ENCODE peak calls at places on chromosomes 3 and 15, in four cellular contexts. One of them, this sample, is unnamed.

GRCh38 chr3:105170423-105170822 is 196.3 kb upstream of the ALCAM start:
- DNase-seq in neuronal stem cell: no peak
- DNase-seq in cardiac muscle cell: no peak
- DNase-seq in H9: no peak
- DNase-seq in this sample: no peak

GRCh38 chr15:81002004-81002253 is 1.2 kb downstream of the TLNRD1 start:
- DNase-seq in neuronal stem cell: no peak
- DNase-seq in cardiac muscle cell: no peak
- DNase-seq in H9: no peak
- DNase-seq in this sample: no peak

GRCh38 chr3:190099099-190099498 is 21.6 kb downstream of the P3H2 start:
- DNase-seq in neuronal stem cell: no peak
- DNase-seq in cardiac muscle cell: no peak
- DNase-seq in H9: no peak
- DNase-seq in this sample: no peak

GRCh38 chr3:54132685-54133084 is 10.3 kb downstream of the CACNA2D3 start:
- DNase-seq in neuronal stem cell: no peak
- DNase-seq in cardiac muscle cell: no peak
- DNase-seq in H9: no peak
- DNase-seq in this sample: no peak

GRCh38 chr3:149085828-149086231 is 503 bp downstream of the HLTF start:
- DNase-seq in neuronal stem cell: no peak
- DNase-seq in cardiac muscle cell: peak; percentile 40
- DNase-seq in H9: peak; percentile 55
- DNase-seq in this sample: no peak

GRCh38 chr3:10336761-10337160 is 15.8 kb upstream of the SEC13 start:
- DNase-seq in neuronal stem cell: no peak
- DNase-seq in cardiac muscle cell: no peak
- DNase-seq in H9: no peak
- DNase-seq in this sample: no peak

GRCh38 chr3:4021162-4021561 is 221.9 kb downstream of the LRRN1 start:
- DNase-seq in neuronal stem cell: no peak
- DNase-seq in cardiac muscle cell: no peak
- DNase-seq in H9: no peak
- DNase-seq in this sample: no peak

GRCh38 chr3:32951410-32951811 is at the start of gene CCR4:
- DNase-seq in neuronal stem cell: no peak
- DNase-seq in cardiac muscle cell: peak; percentile 40
- DNase-seq in H9: no peak
- DNase-seq in this sample: no peak

GRCh38 chr3:123329636-123330340 is 119.1 kb downstream of the ADCY5 start:
- DNase-seq in neuronal stem cell: no peak
- DNase-seq in cardiac muscle cell: no peak
- DNase-seq in H9: no peak
- DNase-seq in this sample: peak; percentile 43

GRCh38 chr3:42025388-42026138 is 63.7 kb upstream of the ULK4 start:
- DNase-seq in neuronal stem cell: peak; percentile 89
- DNase-seq in cardiac muscle cell: peak; percentile 97
- DNase-seq in H9: peak; percentile 93
- DNase-seq in this sample: peak; percentile 95
- H3K4me1 ChIP-seq in neuronal stem cell: peaks cover 20% of the 10 kb centered on the region
- H3K4me1 ChIP-seq in cardiac muscle cell: peaks cover 8% of the 10 kb centered on the region
- H3K4me1 ChIP-seq in H9: peaks cover 10% of the 10 kb centered on the region
- H3K4me1 ChIP-seq in this sample: no peaks in the 10 kb centered on the region

DNA sequence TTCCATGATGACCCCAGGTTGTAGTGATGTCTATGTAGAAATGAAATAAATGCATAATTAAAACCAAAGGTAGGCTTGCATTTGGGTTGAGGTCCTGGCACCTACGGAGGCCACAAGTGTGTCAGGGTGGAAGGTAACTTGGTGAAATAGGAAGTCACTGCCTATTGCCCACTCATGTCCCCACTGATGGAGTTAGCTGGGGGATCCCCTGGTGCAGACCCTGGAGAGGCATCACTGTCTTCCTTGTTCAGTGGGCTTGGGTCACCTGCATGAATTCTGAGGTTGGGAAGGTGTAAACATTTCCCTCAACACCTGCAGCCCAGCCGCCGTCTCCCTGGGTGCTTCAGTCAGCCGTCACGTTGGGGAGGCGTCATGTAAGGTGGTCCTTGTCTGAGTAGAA is 97.1 kb downstream of the APBA2 start:
- DNase-seq in neuronal stem cell: no peak
- DNase-seq in cardiac muscle cell: no peak
- DNase-seq in H9: no peak
- DNase-seq in this sample: no peak
- H3K4me1 ChIP-seq in neuronal stem cell: peaks cover 29% of the 10 kb centered on the region
- H3K4me1 ChIP-seq in cardiac muscle cell: peaks cover 5% of the 10 kb centered on the region
- H3K4me1 ChIP-seq in H9: no peaks in the 10 kb centered on the region
- H3K4me1 ChIP-seq in this sample: no peaks in the 10 kb centered on the region

DNA sequence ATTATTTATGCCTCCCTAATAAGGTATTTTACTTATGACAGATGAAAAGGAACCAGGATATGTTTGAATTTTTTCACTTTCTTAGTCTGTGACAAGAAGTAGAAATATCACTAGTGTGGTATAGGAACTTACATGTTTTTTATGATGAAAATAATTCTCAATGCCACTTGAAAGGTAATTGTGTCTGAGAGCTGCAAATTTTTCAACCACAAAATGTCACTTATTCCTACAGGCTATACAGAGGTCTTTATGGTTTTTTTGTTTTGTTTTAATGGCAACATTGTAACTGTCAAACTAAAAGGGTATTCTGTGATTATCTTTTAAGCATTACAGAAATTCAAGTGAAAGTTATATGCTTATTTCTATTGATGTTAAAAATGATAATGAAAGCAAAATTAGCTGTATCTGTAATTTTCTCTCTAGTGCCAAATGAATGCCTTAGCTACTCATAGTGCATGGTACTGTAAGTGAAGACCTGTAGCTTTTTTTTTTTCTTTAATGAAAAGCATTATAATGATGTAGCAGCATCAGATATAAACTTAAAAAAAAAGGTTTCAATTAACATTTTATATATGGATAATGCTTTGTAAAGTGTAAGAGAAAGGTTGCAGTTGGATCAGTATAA is 14.7 kb downstream of the FEM1B start:
- DNase-seq in neuronal stem cell: no peak
- DNase-seq in cardiac muscle cell: no peak
- DNase-seq in H9: no peak
- DNase-seq in this sample: no peak
- H3K4me1 ChIP-seq in neuronal stem cell: no peaks in the 10 kb centered on the region
- H3K4me1 ChIP-seq in cardiac muscle cell: no peaks in the 10 kb centered on the region
- H3K4me1 ChIP-seq in H9: no peaks in the 10 kb centered on the region
- H3K4me1 ChIP-seq in this sample: no peaks in the 10 kb centered on the region

GRCh38 chr3:115040673-115041286 is 106.3 kb downstream of the ZBTB20 start:
- DNase-seq in neuronal stem cell: peak; percentile 5
- DNase-seq in cardiac muscle cell: peak; percentile 69
- DNase-seq in H9: no peak
- DNase-seq in this sample: no peak
- H3K4me1 ChIP-seq in neuronal stem cell: no peaks in the 10 kb centered on the region
- H3K4me1 ChIP-seq in cardiac muscle cell: no peaks in the 10 kb centered on the region
- H3K4me1 ChIP-seq in H9: no peaks in the 10 kb centered on the region
- H3K4me1 ChIP-seq in this sample: no peaks in the 10 kb centered on the region

DNA sequence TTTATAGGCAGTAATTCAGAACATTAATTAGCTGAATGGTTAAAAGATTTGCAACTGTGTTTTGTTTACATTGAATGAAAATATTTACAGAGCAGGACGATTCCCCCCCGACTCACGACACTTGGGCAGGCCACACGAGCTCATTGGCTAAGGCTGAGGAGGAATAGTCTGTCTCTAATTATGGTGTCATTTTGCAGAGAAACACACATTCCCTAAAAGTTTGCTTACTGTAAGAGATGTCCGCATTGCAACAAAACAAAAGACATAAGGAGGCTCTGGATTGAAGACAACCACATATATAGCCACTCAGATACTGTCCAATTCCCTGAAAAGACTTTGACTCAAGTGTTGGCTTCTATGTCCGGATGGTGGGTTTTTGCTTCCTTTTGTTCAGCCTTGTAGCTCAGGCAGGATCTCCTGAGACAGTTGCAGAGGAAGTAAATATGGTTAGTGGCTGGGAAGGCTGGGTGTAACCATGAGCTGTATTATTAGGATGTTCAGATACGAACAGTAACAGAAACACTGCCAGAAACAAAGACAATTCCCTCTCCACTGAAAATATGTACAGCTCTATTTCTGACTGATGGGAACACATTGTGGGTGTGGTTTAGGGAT is 170.4 kb downstream of the KLHL25 start:
- DNase-seq in neuronal stem cell: no peak
- DNase-seq in cardiac muscle cell: peak; percentile 62
- DNase-seq in H9: no peak
- DNase-seq in this sample: no peak
- H3K4me1 ChIP-seq in neuronal stem cell: peaks cover 12% of the 10 kb centered on the region
- H3K4me1 ChIP-seq in cardiac muscle cell: peaks cover 46% of the 10 kb centered on the region
- H3K4me1 ChIP-seq in H9: peaks cover 6% of the 10 kb centered on the region
- H3K4me1 ChIP-seq in this sample: peaks cover 5% of the 10 kb centered on the region

DNA sequence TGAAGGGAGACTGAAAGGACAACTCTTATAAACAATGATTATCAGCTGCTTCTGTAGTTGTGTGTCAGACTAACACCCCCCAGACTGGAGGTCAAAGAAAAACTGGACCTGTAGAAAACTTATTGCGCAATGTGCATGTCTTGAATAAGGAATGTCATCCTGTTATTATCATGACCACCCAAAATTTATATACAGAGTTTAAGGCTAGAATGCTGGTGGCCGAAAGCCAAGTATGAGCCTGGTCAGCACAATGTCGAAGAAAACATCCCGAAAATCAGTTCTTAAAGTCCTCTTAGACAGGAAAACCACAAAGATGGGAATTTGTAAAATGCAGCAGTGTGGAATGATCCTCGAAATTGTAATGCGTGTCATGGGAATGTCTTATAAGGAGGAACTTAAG is 29.3 kb downstream of the RFTN1 start:
- DNase-seq in neuronal stem cell: no peak
- DNase-seq in cardiac muscle cell: peak; percentile 99
- DNase-seq in H9: no peak
- DNase-seq in this sample: no peak
- H3K4me1 ChIP-seq in neuronal stem cell: peaks cover 6% of the 10 kb centered on the region
- H3K4me1 ChIP-seq in cardiac muscle cell: peaks cover 10% of the 10 kb centered on the region
- H3K4me1 ChIP-seq in H9: peaks cover 16% of the 10 kb centered on the region
- H3K4me1 ChIP-seq in this sample: peaks cover 4% of the 10 kb centered on the region

GRCh38 chr3:138889792-138890191 is 55.1 kb upstream of the PIK3CB start:
- DNase-seq in neuronal stem cell: no peak
- DNase-seq in cardiac muscle cell: no peak
- DNase-seq in H9: no peak
- DNase-seq in this sample: no peak
- H3K4me1 ChIP-seq in neuronal stem cell: no peaks in the 10 kb centered on the region
- H3K4me1 ChIP-seq in cardiac muscle cell: no peaks in the 10 kb centered on the region
- H3K4me1 ChIP-seq in H9: no peaks in the 10 kb centered on the region
- H3K4me1 ChIP-seq in this sample: no peaks in the 10 kb centered on the region

GRCh38 chr15:101003076-101003475 is 83.9 kb downstream of the LRRK1 start:
- DNase-seq in neuronal stem cell: no peak
- DNase-seq in cardiac muscle cell: no peak
- DNase-seq in H9: no peak
- DNase-seq in this sample: no peak
- H3K4me1 ChIP-seq in neuronal stem cell: peaks cover 1% of the 10 kb centered on the region
- H3K4me1 ChIP-seq in cardiac muscle cell: no peaks in the 10 kb centered on the region
- H3K4me1 ChIP-seq in H9: peaks cover 6% of the 10 kb centered on the region
- H3K4me1 ChIP-seq in this sample: no peaks in the 10 kb centered on the region